ENCODE peak calls at places on chromosome 2, in six cellular contexts. T is HepG2, D is fibroblast of lung, N is esophagus squamous epithelium, W is HCT116, Y is A549. G is an unnamed sample.

GRCh38 chr2:232306741-232307305 is 71.7 kb upstream of the ALPP start:
- DNase-seq in T (no peak), D (no peak), N (no peak), W (no peak), Y (no peak), G (no peak)

GRCh38 chr2:7060602-7061435 is 143.6 kb downstream of the RNF144A start:
- DNase-seq in T (no peak), D (no peak), N (no peak), W (no peak), Y (no peak), G (no peak)

GRCh38 chr2:139165041-139165440 is 384.9 kb upstream of the NXPH2 start:
- DNase-seq in T (no peak), D (no peak), N (no peak), W (no peak), Y (no peak), G (peak)

GRCh38 chr2:11133238-11133935 is 21.9 kb upstream of the SLC66A3 start:
- DNase-seq in T (no peak), D (no peak), N (no peak), W (no peak), Y (no peak), G (no peak)

GRCh38 chr2:217117523-217117922 is 257.7 kb upstream of the TNP1 start:
- DNase-seq in T (no peak), D (no peak), N (no peak), W (no peak), Y (no peak), G (no peak)

GRCh38 chr2:42047488-42048317 is at the start of gene PKDCC:
- DNase-seq in T (peak), D (peak), N (no peak), W (no peak), Y (peak), G (no peak)

GRCh38 chr2:18433872-18434271 is 126.6 kb downstream of the RDH14 start:
- DNase-seq in T (no peak), D (no peak), N (no peak), W (no peak), Y (no peak), G (no peak)

GRCh38 chr2:84876369-84876768 is 4.5 kb downstream of the TRABD2A start:
- DNase-seq in T (no peak), D (no peak), N (no peak), W (no peak), Y (no peak), G (no peak)

GRCh38 chr2:218010116-218010837 is 7.5 kb upstream of the TNS1 start:
- DNase-seq in T (no peak), D (peak), N (no peak), W (no peak), Y (peak), G (no peak)

GRCh38 chr2:188519133-188519532 is 227.5 kb downstream of the GULP1 start:
- DNase-seq in T (no peak), D (peak), N (no peak), W (no peak), Y (no peak), G (peak)

GRCh38 chr2:3207091-3207491 is 170.5 kb downstream of the EIPR1 start:
- DNase-seq in T (no peak), D (no peak), N (no peak), W (no peak), Y (no peak), G (no peak)

GRCh38 chr2:6780765-6781274 is 84.9 kb downstream of the CMPK2 start:
- DNase-seq in T (no peak), D (peak), N (no peak), W (no peak), Y (no peak), G (no peak)

DNA sequence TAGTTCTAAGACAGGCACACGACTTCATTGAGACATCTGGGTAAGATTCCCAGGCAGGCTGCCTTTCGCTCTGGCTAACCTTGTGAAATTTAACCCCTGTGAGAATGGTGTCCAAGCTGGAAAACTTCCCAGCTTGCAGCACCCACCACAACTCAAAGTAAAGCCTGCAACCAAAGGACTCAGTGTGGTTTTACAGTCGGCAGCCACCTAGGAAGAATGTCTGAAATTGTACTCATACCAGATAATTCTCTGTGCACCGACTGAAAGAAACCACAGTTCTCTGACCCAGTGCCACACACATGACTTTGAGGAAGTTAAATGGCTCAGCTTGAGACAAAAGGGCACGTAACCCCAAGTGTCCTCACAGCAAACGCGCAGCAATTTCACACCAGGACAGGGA is 125.7 kb downstream of the RBMS1 start:
- DNase-seq in T (no peak), D (peak), N (no peak), W (no peak), Y (no peak), G (no peak)
- H3K4me3 ChIP-seq in T (no peak), D (no peak), N (no peak), W (no peak), Y (no peak), G (no peak)

GRCh38 chr2:134568413-134568812 is 150.4 kb downstream of the TMEM163 start:
- DNase-seq in T (no peak), D (no peak), N (no peak), W (no peak), Y (no peak), G (no peak)
- TF ChIP-seq CTCF in T (no peak), D (no peak), N (no peak), W (no peak), Y (no peak), G (no peak)

DNA sequence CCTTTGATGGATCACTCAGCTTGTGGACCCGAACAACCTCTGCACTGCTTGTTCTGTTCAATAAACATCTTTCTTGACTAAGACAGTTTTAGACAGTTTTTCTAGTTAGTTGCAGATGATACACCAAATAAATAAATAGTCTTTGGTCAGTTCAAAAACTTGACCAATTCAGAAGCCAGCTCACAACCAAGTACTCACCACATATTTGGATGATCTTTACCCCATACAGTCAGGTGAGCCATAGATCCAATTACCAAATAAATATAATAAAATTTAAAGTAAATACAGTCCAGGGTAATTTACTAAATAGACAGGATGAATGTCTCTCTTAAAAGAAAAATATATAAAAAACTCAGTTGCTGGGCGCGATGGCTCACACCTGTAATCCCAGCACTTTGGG is 18.2 kb downstream of the SCN3A start:
- DNase-seq in T (no peak), D (no peak), N (no peak), W (no peak), Y (no peak), G (no peak)
- H3K4me3 ChIP-seq in T (no peak), D (no peak), N (no peak), W (no peak), Y (no peak), G (no peak)

GRCh38 chr2:237873382-237873781 is 14.0 kb downstream of the RAMP1 start:
- DNase-seq in T (no peak), D (peak), N (no peak), W (no peak), Y (no peak), G (peak)
- TF ChIP-seq CTCF in T (no peak), D (no peak), N (no peak), W (no peak), Y (no peak), G (no peak)

GRCh38 chr2:54773838-54774237 is 50.4 kb downstream of the EML6 start:
- DNase-seq in T (no peak), D (peak), N (no peak), W (peak), Y (no peak), G (no peak)

GRCh38 chr2:54773233-54773632 is 49.8 kb downstream of the EML6 start:
- DNase-seq in T (no peak), D (no peak), N (no peak), W (no peak), Y (no peak), G (no peak)

GRCh38 chr2:54775710-54776109 is 52.2 kb downstream of the EML6 start:
- DNase-seq in T (no peak), D (peak), N (no peak), W (no peak), Y (no peak), G (no peak)

GRCh38 chr2:54772531-54772930 is 49.1 kb downstream of the EML6 start:
- DNase-seq in T (no peak), D (no peak), N (no peak), W (no peak), Y (no peak), G (no peak)

GRCh38 chr2:54776494-54776893 is 53.0 kb downstream of the EML6 start:
- DNase-seq in T (no peak), D (no peak), N (no peak), W (no peak), Y (no peak), G (no peak)
- H3K4me3 ChIP-seq in T (no peak), D (no peak), N (no peak), W (no peak), Y (no peak), G (no peak)

GRCh38 chr2:127650041-127650784 is 4.3 kb downstream of the GPR17 start:
- DNase-seq in T (peak), D (no peak), N (no peak), W (no peak), Y (no peak), G (no peak)
- TF ChIP-seq CTCF in T (no peak), D (peak), N (no peak), W (no peak), Y (no peak), G (no peak)

GRCh38 chr2:239308696-239309397 is 92.0 kb downstream of the HDAC4 start:
- DNase-seq in T (no peak), D (peak), N (no peak), W (no peak), Y (no peak), G (no peak)
- H3K4me3 ChIP-seq in T (no peak), D (peak), N (peak), W (no peak), Y (no peak), G (no peak)

GRCh38 chr2:332592-332991 is 44.7 kb upstream of the ALKAL2 start:
- DNase-seq in T (no peak), D (no peak), N (no peak), W (no peak), Y (no peak), G (no peak)
- TF ChIP-seq CTCF in T (no peak), D (no peak), N (no peak), W (peak), Y (no peak), G (no peak)

GRCh38 chr2:15253817-15254216 is 307.3 kb downstream of the NBAS start:
- DNase-seq in T (no peak), D (no peak), N (no peak), W (no peak), Y (no peak), G (no peak)
- H3K4me3 ChIP-seq in T (no peak), D (no peak), N (no peak), W (no peak), Y (no peak), G (no peak)

G was measured in bronchial epithelial cell.